ENCODE peak calls at places on chromosomes 2 and 18, in five cellular contexts. H is fibroblast of lung, Q is cardiac fibroblast, F is GM20000, X is transverse colon. Y is an unnamed sample.

GRCh38 chr2:79757526-79757925 is 244.7 kb downstream of the CTNNA2 start:
- DNase-seq in Q (no peak), X (peak; percentile 63), H (no peak), F (no peak), Y (no peak)

GRCh38 chr2:239730897-239731296 is 294.2 kb downstream of the NDUFA10 start:
- DNase-seq in Q (no peak), H (no peak), X (no peak), F (no peak), Y (peak; percentile 36)

GRCh38 chr2:112187805-112188596 is 49.8 kb downstream of the FBLN7 start:
- DNase-seq in Q (peak; percentile 60), H (peak; percentile 24), X (peak; percentile 22), F (peak; percentile 61), Y (no peak)

GRCh38 chr2:221389909-221390308 is 182.2 kb downstream of the EPHA4 start:
- DNase-seq in H (no peak), Q (no peak), F (no peak), X (no peak), Y (no peak)

GRCh38 chr2:118044103-118044716 is 30.3 kb upstream of the CCDC93 start:
- DNase-seq in F (no peak), H (no peak), Q (no peak), X (no peak), Y (no peak)

GRCh38 chr18:28411806-28412205 is 234.9 kb upstream of the CDH2 start:
- DNase-seq in X (no peak), Q (peak; percentile 67), F (no peak), H (peak; percentile 80), Y (no peak)

GRCh38 chr2:120013569-120014223 is 819 bp downstream of the EPB41L5 start:
- DNase-seq in Q (peak; percentile 15), X (peak; percentile 44), H (peak; percentile 5), F (no peak), Y (no peak)

GRCh38 chr2:97788986-97789644 is 75.7 kb downstream of the ZAP70 start:
- DNase-seq in F (no peak), H (no peak), X (no peak), Q (no peak), Y (no peak)

GRCh38 chr2:79876430-79876829 is 363.6 kb downstream of the CTNNA2 start:
- DNase-seq in H (peak; percentile 7), X (no peak), Q (no peak), F (no peak), Y (no peak)

GRCh38 chr2:217878865-217879595 is 123.8 kb downstream of the TNS1 start:
- DNase-seq in H (no peak), Q (no peak), X (no peak), F (no peak), Y (no peak)
- TF ChIP-seq CTCF in H (peak; percentile 5), Q (no peak), X (no peak), F (no peak), Y (peak; percentile 28)

GRCh38 chr2:56749152-56749752 is 565.5 kb downstream of the CCDC85A start:
- DNase-seq in F (peak; percentile 10), H (peak; percentile 50), Q (peak; percentile 72), X (no peak), Y (no peak)
- TF ChIP-seq CTCF in F (no peak), H (peak; percentile 35), Q (peak; percentile 36), X (peak; percentile 31), Y (peak; percentile 87)

GRCh38 chr2:206438196-206438727 is 5.1 kb upstream of the ADAM23 start:
- DNase-seq in Q (no peak), H (no peak), X (no peak), F (no peak), Y (no peak)

GRCh38 chr2:206442854-206443734 is at the start of gene ADAM23:
- DNase-seq in Q (peak; percentile 32), F (peak; percentile 76), X (no peak), H (peak; percentile 61), Y (no peak)

GRCh38 chr2:206445948-206446347 is 2.6 kb downstream of the ADAM23 start:
- DNase-seq in H (no peak), Q (no peak), X (no peak), F (no peak), Y (no peak)

GRCh38 chr2:206442516-206442853 is 847 bp upstream of the ADAM23 start:
- DNase-seq in Q (no peak), F (peak; percentile 38), H (no peak), X (no peak), Y (no peak)

GRCh38 chr2:206443735-206444527 is 599 bp downstream of the ADAM23 start:
- DNase-seq in F (peak; percentile 74), Q (no peak), X (no peak), H (peak; percentile 46), Y (no peak)
- TF ChIP-seq CTCF in F (no peak), Q (no peak), X (no peak), H (no peak), Y (peak; percentile 45)

GRCh38 chr2:28527196-28527595 is 31.3 kb downstream of the PLB1 start:
- DNase-seq in X (no peak), F (no peak), H (no peak), Q (no peak), Y (no peak)
- TF ChIP-seq CTCF in X (no peak), F (no peak), H (no peak), Q (no peak), Y (no peak)

GRCh38 chr2:70554338-70554892 is 789 bp upstream of the TGFA start:
- DNase-seq in H (no peak), F (no peak), X (no peak), Q (no peak), Y (no peak)
- TF ChIP-seq CTCF in H (no peak), F (no peak), X (no peak), Q (no peak), Y (peak; percentile 4)

GRCh38 chr2:121185571-121186074 is 99.4 kb downstream of the TFCP2L1 start:
- DNase-seq in Q (peak; percentile 47), H (peak; percentile 20), F (no peak), X (no peak), Y (no peak)
- TF ChIP-seq CTCF in Q (no peak), H (no peak), F (no peak), X (no peak), Y (no peak)

GRCh38 chr2:59080465-59081181 is 839.5 kb upstream of the FANCL start:
- DNase-seq in X (no peak), Q (no peak), H (no peak), F (no peak), Y (no peak)

GRCh38 chr2:59083075-59083792 is 842.1 kb upstream of the FANCL start:
- DNase-seq in F (no peak), H (no peak), X (no peak), Q (no peak), Y (no peak)
- TF ChIP-seq CTCF in F (no peak), H (no peak), X (no peak), Q (no peak), Y (no peak)

GRCh38 chr2:46989491-46990230 is 74.1 kb upstream of the MCFD2 start:
- DNase-seq in H (no peak), Q (no peak), F (no peak), X (no peak), Y (no peak)

GRCh38 chr2:46988230-46988629 is 72.6 kb upstream of the MCFD2 start:
- DNase-seq in X (no peak), Q (no peak), F (no peak), H (no peak), Y (no peak)

GRCh38 chr2:46991985-46992384 is 76.4 kb upstream of the MCFD2 start:
- DNase-seq in H (no peak), F (no peak), X (no peak), Q (no peak), Y (no peak)

GRCh38 chr2:46990231-46990588 is 74.6 kb upstream of the MCFD2 start:
- DNase-seq in H (no peak), X (no peak), F (no peak), Q (no peak), Y (no peak)

DNA sequence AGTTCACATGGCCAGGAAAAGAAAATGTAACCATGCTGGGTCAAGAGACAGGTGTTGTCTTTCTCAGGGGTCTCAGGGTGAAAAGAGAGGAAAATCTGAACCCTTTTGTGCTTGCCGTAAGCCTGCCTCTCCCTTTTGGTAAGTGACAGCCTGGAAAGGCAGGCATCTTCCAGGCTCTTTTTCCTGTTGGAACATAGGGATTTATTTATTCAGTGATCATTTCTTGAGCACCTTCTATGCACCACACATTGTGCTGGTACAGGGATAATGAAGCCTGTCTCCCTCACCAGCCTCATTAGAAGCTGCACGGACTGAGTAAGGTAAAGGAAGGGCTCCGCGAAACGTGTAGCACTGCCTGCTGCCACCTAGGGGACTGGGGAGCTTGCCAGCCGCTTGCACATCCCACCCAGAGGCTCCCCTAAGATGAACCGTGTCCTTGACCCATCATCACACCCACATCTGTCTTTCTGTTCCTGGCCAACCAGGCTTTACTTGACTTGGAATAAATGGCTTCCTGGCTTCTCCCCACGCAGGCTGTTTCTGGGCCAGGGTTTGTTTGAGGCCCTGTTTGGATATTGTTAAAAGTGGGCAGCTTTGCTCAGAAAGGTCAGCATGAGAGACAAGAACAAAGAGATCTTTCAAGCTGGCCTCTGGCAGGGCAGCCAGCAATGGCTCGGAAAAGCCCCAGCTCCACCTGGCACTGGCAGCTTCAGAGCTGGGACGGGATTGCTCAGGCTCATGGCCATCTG is 73.3 kb upstream of the MCFD2 start:
- DNase-seq in X (no peak), Q (no peak), F (no peak), H (peak; percentile 13), Y (no peak)
- TF ChIP-seq CTCF in X (no peak), Q (no peak), F (no peak), H (no peak), Y (peak; percentile 35)

GRCh38 chr2:205716126-205716525 is 33.8 kb downstream of the NRP2 start:
- DNase-seq in X (peak; percentile 33), F (no peak), H (no peak), Q (peak; percentile 41), Y (no peak)
- TF ChIP-seq CTCF in X (peak; percentile 32), F (no peak), H (peak; percentile 7), Q (peak; percentile 31), Y (no peak)

GRCh38 chr18:22408059-22408458 is 9.7 kb downstream of the CTAGE1 start:
- DNase-seq in X (no peak), F (no peak), H (no peak), Q (no peak), Y (no peak)
- TF ChIP-seq CTCF in X (no peak), F (no peak), H (no peak), Q (peak; percentile 33), Y (peak; percentile 37)

Y was measured in chondrocyte.